ENCODE peak calls at places on chromosomes 5 and 9, in five cellular contexts. One of them, this sample, is unnamed.

GRCh38 chr5:68239485-68239884 is 23.9 kb downstream of the PIK3R1 start:
- DNase-seq in SJSA1: peak; percentile 25
- DNase-seq in upper lobe of right lung: peak; percentile 72
- DNase-seq in mammary epithelial cell: peak; percentile 76
- DNase-seq in BJ: peak; percentile 48
- DNase-seq in this sample: peak; percentile 80

GRCh38 chr9:133333566-133333965 is 2.4 kb downstream of the SURF6 start:
- DNase-seq in SJSA1: no peak
- DNase-seq in upper lobe of right lung: peak; percentile 25
- DNase-seq in mammary epithelial cell: no peak
- DNase-seq in BJ: no peak
- DNase-seq in this sample: no peak

GRCh38 chr5:73946926-73947455 is 321.0 kb downstream of the ARHGEF28 start:
- DNase-seq in SJSA1: peak; percentile 37
- DNase-seq in upper lobe of right lung: no peak
- DNase-seq in mammary epithelial cell: no peak
- DNase-seq in BJ: no peak
- DNase-seq in this sample: no peak

GRCh38 chr9:36163049-36163839 is 5.9 kb upstream of the CCIN start:
- DNase-seq in SJSA1: peak; percentile 49
- DNase-seq in upper lobe of right lung: no peak
- DNase-seq in mammary epithelial cell: no peak
- DNase-seq in BJ: no peak
- DNase-seq in this sample: peak; percentile 80

GRCh38 chr5:181136361-181136955 is 5.5 kb upstream of the OR2V1 start:
- DNase-seq in SJSA1: no peak
- DNase-seq in upper lobe of right lung: no peak
- DNase-seq in mammary epithelial cell: no peak
- DNase-seq in BJ: no peak
- DNase-seq in this sample: no peak

GRCh38 chr5:131814990-131815389 is 18.2 kb upstream of the FNIP1 start:
- DNase-seq in SJSA1: peak; percentile 88
- DNase-seq in upper lobe of right lung: no peak
- DNase-seq in mammary epithelial cell: peak; percentile 68
- DNase-seq in BJ: peak; percentile 34
- DNase-seq in this sample: peak; percentile 88

GRCh38 chr5:132209131-132209530 is 18.5 kb downstream of the P4HA2 start:
- DNase-seq in SJSA1: no peak
- DNase-seq in upper lobe of right lung: no peak
- DNase-seq in mammary epithelial cell: no peak
- DNase-seq in BJ: peak; percentile 58
- DNase-seq in this sample: no peak

GRCh38 chr5:116510525-116510924 is 64.1 kb downstream of the SEMA6A start:
- DNase-seq in SJSA1: peak; percentile 22
- DNase-seq in upper lobe of right lung: no peak
- DNase-seq in mammary epithelial cell: no peak
- DNase-seq in BJ: no peak
- DNase-seq in this sample: peak; percentile 18

GRCh38 chr5:176438959-176439757 is 9.0 kb upstream of the FAF2 start:
- DNase-seq in SJSA1: peak; percentile 85
- DNase-seq in upper lobe of right lung: no peak
- DNase-seq in mammary epithelial cell: peak; percentile 70
- DNase-seq in BJ: no peak
- DNase-seq in this sample: no peak

GRCh38 chr5:176440932-176441706 is 7.1 kb upstream of the FAF2 start:
- DNase-seq in SJSA1: peak; percentile 67
- DNase-seq in upper lobe of right lung: no peak
- DNase-seq in mammary epithelial cell: no peak
- DNase-seq in BJ: no peak
- DNase-seq in this sample: no peak

GRCh38 chr5:176432707-176433106 is 15.5 kb upstream of the FAF2 start:
- DNase-seq in SJSA1: no peak
- DNase-seq in upper lobe of right lung: no peak
- DNase-seq in mammary epithelial cell: no peak
- DNase-seq in BJ: no peak
- DNase-seq in this sample: no peak

GRCh38 chr5:176441921-176442323 is 6.3 kb upstream of the FAF2 start:
- DNase-seq in SJSA1: no peak
- DNase-seq in upper lobe of right lung: no peak
- DNase-seq in mammary epithelial cell: peak; percentile 43
- DNase-seq in BJ: no peak
- DNase-seq in this sample: peak; percentile 41

DNA sequence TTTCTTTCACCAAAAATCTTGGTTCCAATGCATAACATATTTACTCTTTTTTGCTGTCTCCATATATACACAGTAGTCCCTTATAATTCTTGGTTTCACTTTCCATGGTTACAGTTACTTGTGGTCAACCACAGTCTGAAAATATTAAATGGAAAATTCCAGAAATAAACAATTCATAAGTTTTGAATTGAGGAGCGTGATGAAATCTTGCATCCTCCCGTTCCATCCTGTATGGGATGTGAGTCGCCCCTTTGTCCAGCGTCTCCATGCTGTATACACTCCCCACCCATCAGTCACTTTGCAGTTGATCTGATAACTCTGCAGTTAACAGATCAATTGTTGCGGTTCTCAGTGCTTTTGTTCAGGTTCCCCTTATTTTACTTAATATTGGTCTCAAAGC is 11.5 kb upstream of the FAF2 start:
- DNase-seq in SJSA1: peak; percentile 32
- DNase-seq in upper lobe of right lung: no peak
- DNase-seq in mammary epithelial cell: peak; percentile 72
- DNase-seq in BJ: no peak
- DNase-seq in this sample: peak; percentile 56
- H3K4me3 ChIP-seq in SJSA1: no peak overlapping the region
- H3K4me3 ChIP-seq in upper lobe of right lung: no peak overlapping the region
- H3K4me3 ChIP-seq in mammary epithelial cell: peak overlapping the region; percentile 0
- H3K4me3 ChIP-seq in BJ: no peak overlapping the region
- H3K4me3 ChIP-seq in this sample: no peak overlapping the region

GRCh38 chr5:148931453-148932057 is 105.1 kb downstream of the ADRB2 start:
- DNase-seq in SJSA1: no peak
- DNase-seq in upper lobe of right lung: no peak
- DNase-seq in mammary epithelial cell: no peak
- DNase-seq in BJ: no peak
- DNase-seq in this sample: no peak
- H3K4me3 ChIP-seq in SJSA1: no peak overlapping the region
- H3K4me3 ChIP-seq in upper lobe of right lung: no peak overlapping the region
- H3K4me3 ChIP-seq in mammary epithelial cell: no peak overlapping the region
- H3K4me3 ChIP-seq in BJ: no peak overlapping the region
- H3K4me3 ChIP-seq in this sample: no peak overlapping the region

DNA sequence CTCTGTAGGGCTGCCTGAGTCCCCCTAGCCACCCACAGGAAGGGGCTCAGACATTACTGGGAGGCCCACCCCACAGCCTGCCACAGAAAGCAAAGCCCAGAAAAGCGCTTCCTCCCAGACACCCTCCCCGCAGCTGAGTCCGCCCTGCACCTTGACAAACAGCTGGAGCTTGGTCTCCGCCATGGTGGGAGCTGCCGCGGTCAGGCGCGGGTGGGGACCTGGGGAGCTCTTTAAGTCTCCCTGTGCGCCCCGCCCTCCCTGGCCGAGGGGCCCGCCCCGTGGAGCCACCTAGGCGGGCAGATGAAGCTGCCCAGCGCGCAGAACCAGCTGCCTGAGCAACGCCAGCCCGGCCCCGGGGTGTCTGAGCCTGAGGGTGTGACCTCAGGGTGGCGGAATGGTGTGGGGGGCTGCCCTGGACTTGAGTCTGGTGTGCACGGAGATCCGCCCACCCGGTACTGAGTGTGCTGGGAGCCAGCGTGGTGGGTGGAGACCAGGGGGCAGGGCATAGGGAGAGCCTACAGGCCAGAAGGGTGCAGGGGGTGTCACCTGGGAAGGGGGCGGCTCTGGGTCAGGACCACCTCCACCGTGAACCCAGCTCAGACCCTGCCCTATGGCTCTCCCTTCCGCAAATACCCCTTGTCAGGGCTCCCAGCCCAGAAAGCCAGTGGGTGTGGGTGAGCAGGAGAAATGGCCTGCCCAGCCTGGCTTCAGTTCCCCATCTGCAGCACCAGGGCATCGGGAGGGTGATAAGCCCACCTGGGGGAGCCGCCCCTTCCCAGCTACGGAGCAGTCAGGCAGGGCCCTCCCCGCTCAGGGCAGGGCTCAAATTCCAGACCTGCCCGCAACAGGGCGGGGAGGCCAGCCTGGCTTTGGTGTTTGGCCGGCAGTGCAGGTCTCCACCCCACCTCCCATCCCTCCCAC is at the start of gene CLIC3:
- DNase-seq in SJSA1: no peak
- DNase-seq in upper lobe of right lung: peak; percentile 90
- DNase-seq in mammary epithelial cell: peak; percentile 32
- DNase-seq in BJ: no peak
- DNase-seq in this sample: peak; percentile 52
- H3K4me3 ChIP-seq in SJSA1: no peak within 1 kb of the TSS
- H3K4me3 ChIP-seq in upper lobe of right lung: peak within 1 kb of the TSS; percentile 46
- H3K4me3 ChIP-seq in mammary epithelial cell: peak within 1 kb of the TSS; percentile 16
- H3K4me3 ChIP-seq in BJ: peak within 1 kb of the TSS; percentile 2
- H3K4me3 ChIP-seq in this sample: peak within 1 kb of the TSS; percentile 40

GRCh38 chr9:134466869-134467616 is 140.8 kb downstream of the RXRA start:
- DNase-seq in SJSA1: no peak
- DNase-seq in upper lobe of right lung: no peak
- DNase-seq in mammary epithelial cell: no peak
- DNase-seq in BJ: no peak
- DNase-seq in this sample: no peak
- H3K4me3 ChIP-seq in SJSA1: no peak overlapping the region
- H3K4me3 ChIP-seq in upper lobe of right lung: no peak overlapping the region
- H3K4me3 ChIP-seq in mammary epithelial cell: no peak overlapping the region
- H3K4me3 ChIP-seq in BJ: no peak overlapping the region
- H3K4me3 ChIP-seq in this sample: no peak overlapping the region

DNA sequence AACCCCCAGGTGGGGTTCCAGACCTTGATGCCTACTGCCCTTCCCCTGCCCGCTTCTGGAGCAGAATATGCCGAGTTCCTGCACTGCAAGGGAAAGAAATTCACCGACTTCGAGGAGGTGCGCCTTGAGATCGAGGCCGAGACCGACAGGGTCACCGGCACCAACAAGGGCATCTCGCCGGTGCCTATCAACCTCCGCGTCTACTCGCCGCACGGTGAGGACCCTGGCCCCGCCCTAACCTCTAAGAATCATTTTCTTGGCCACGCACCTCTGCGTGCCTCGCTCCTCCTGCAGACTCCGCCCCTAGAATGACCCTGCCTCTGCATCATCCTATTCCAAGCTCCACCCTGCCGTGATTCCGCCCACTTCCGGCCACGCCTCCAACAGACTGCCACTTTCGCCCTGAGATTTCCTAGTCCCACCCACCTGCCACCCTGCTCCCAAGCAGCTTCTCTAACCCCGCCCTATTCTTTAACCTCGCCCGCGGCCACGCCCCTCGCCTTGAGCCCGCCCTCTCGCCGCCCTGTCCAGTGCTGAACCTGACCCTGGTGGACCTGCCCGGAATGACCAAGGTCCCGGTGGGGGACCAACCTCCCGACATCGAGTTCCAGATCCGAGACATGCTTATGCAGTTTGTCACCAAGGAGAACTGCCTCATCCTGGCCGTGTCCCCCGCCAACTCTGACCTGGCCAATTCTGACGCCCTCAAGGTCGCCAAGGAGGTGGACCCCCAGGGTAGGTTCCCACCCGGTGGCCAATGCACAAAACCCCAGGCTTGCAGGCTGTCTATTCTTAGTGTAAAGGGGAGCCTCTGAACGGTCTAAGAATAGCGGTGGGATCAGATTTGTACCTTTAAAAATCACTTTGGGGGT is 15.6 kb downstream of the DNM1 start:
- DNase-seq in SJSA1: no peak
- DNase-seq in upper lobe of right lung: peak; percentile 98
- DNase-seq in mammary epithelial cell: peak; percentile 93
- DNase-seq in BJ: no peak
- DNase-seq in this sample: peak; percentile 68
- H3K4me3 ChIP-seq in SJSA1: no peak overlapping the region
- H3K4me3 ChIP-seq in upper lobe of right lung: peak overlapping the region; percentile 44
- H3K4me3 ChIP-seq in mammary epithelial cell: no peak overlapping the region
- H3K4me3 ChIP-seq in BJ: no peak overlapping the region
- H3K4me3 ChIP-seq in this sample: no peak overlapping the region

This sample was measured in fibroblast of the aortic adventitia.